ENCODE peak calls at places on chromosomes 16 and 17, in nine cellular contexts. S is aorta; I is mesendoderm; A is breast epithelium; E is OCI-LY7; O is PC-9; T is CD4-positive, alpha-beta T cell; X is SJCRH30; W is coronary artery. V is an unnamed sample.
A peak's percentile ranks its signal among the peaks of the same experiment; 100 is the strongest.

GRCh38 chr17:9432121-9432866 is 143.3 kb downstream of the STX8 start:
- DNase-seq in O (no peak), A (no peak), E (no peak), S (no peak), W (no peak), T (no peak), I (no peak), X (no peak), V (no peak)

GRCh38 chr16:87860553-87861299 is 8.6 kb downstream of the SLC7A5 start:
- DNase-seq in E (no peak), X (peak; percentile 93), T (no peak), O (peak; percentile 80), S (no peak), W (no peak), A (no peak), I (no peak), V (no peak)

GRCh38 chr17:77436058-77436442 is 295.3 kb downstream of the SEC14L1 start:
- DNase-seq in A (no peak), I (peak; percentile 91), S (no peak), E (no peak), T (no peak), W (no peak), O (no peak), X (peak; percentile 98), V (no peak)

GRCh38 chr17:48530887-48531272 is at the start of gene HOXB1:
- DNase-seq in T (no peak), W (no peak), S (no peak), I (no peak), E (no peak), X (no peak), A (no peak), O (no peak), V (no peak)

GRCh38 chr17:79931517-79932309 is 92.5 kb upstream of the CBX4 start:
- DNase-seq in T (no peak), S (no peak), W (no peak), X (no peak), I (no peak), E (no peak), A (no peak), O (no peak), V (no peak)

GRCh38 chr16:86557587-86557986 is 2.6 kb upstream of the MTHFSD start:
- DNase-seq in X (no peak), E (no peak), S (no peak), W (no peak), I (no peak), T (no peak), A (no peak), O (no peak), V (no peak)

GRCh38 chr17:72461757-72462156 is 340.9 kb downstream of the SOX9 start:
- DNase-seq in A (no peak), O (no peak), E (no peak), W (no peak), X (no peak), I (no peak), T (no peak), S (no peak), V (no peak)

GRCh38 chr17:57745242-57745641 is at the start of gene CCDC182:
- DNase-seq in E (no peak), A (no peak), S (no peak), W (no peak), O (no peak), T (no peak), I (no peak), X (no peak), V (no peak)

GRCh38 chr17:8436169-8436932 is 667 bp downstream of the NDEL1 start:
- DNase-seq in A (peak; percentile 64), I (peak; percentile 91), X (peak; percentile 51), T (peak; percentile 50), W (peak; percentile 89), O (peak; percentile 70), S (peak; percentile 83), E (peak; percentile 65), V (peak; percentile 65)

GRCh38 chr17:57084802-57085447 is at the start of gene AKAP1:
- DNase-seq in I (peak; percentile 97), O (peak; percentile 97), T (peak; percentile 93), E (peak; percentile 98), W (peak; percentile 97), S (peak; percentile 98), A (peak; percentile 96), X (peak; percentile 93), V (peak; percentile 88)

GRCh38 chr17:45675012-45675411 is 109.1 kb upstream of the CRHR1 start:
- DNase-seq in S (no peak), I (no peak), E (no peak), T (no peak), W (no peak), O (no peak), X (no peak), A (no peak), V (no peak)

GRCh38 chr16:84138500-84138823 is 6.5 kb downstream of the HSDL1 start:
- DNase-seq in E (no peak), I (no peak), A (no peak), S (no peak), X (no peak), O (no peak), T (no peak), W (no peak), V (no peak)

GRCh38 chr16:58264961-58265479 is 29.8 kb downstream of the PRSS54 start:
- DNase-seq in I (peak; percentile 47), S (no peak), E (no peak), T (no peak), X (peak; percentile 24), W (no peak), A (no peak), O (peak; percentile 51), V (no peak)

GRCh38 chr17:58232707-58233156 is 5.7 kb upstream of the LPO start:
- DNase-seq in I (peak; percentile 90), A (no peak), S (no peak), X (no peak), T (no peak), E (no peak), O (no peak), W (peak; percentile 64), V (no peak)

GRCh38 chr17:42586514-42587230 is 9.1 kb upstream of the PSMC3IP start:
- DNase-seq in E (peak; percentile 67), O (no peak), T (no peak), I (no peak), A (peak; percentile 37), W (no peak), S (no peak), X (no peak), V (no peak)
- H3K27ac ChIP-seq in E (peak overlapping the region; percentile 89), O (no peak overlapping the region), T (no peak overlapping the region), I (no peak overlapping the region), A (peak overlapping the region; percentile 2), W (no peak overlapping the region), S (no peak overlapping the region), X (no peak overlapping the region), V (no peak overlapping the region)

GRCh38 chr17:64500487-64500859 is 3.6 kb upstream of the POLG2 start:
- DNase-seq in E (no peak), A (no peak), W (no peak), I (no peak), O (no peak), S (no peak), X (no peak), T (no peak), V (no peak)

GRCh38 chr17:64500923-64501765 is 4.3 kb upstream of the POLG2 start:
- DNase-seq in S (no peak), T (no peak), E (no peak), A (no peak), W (no peak), O (no peak), I (no peak), X (no peak), V (no peak)

GRCh38 chr17:64502021-64502420 is 4.1 kb downstream of the DDX5 start:
- DNase-seq in T (no peak), E (no peak), O (no peak), X (no peak), I (no peak), W (no peak), S (no peak), A (no peak), V (no peak)

GRCh38 chr17:64498308-64499203 is 1.7 kb upstream of the POLG2 start:
- DNase-seq in I (no peak), S (no peak), O (no peak), E (no peak), X (peak; percentile 19), W (no peak), T (no peak), A (no peak), V (no peak)

GRCh38 chr17:64499805-64500486 is 3.1 kb upstream of the POLG2 start:
- DNase-seq in W (no peak), A (no peak), I (no peak), X (no peak), S (no peak), O (no peak), E (peak; percentile 31), T (no peak), V (no peak)
- H3K27ac ChIP-seq in W (no peak overlapping the region), A (no peak overlapping the region), I (no peak overlapping the region), X (no peak overlapping the region), S (no peak overlapping the region), O (peak overlapping the region; percentile 90), E (peak overlapping the region; percentile 26), T (no peak overlapping the region), V (no peak overlapping the region)

DNA sequence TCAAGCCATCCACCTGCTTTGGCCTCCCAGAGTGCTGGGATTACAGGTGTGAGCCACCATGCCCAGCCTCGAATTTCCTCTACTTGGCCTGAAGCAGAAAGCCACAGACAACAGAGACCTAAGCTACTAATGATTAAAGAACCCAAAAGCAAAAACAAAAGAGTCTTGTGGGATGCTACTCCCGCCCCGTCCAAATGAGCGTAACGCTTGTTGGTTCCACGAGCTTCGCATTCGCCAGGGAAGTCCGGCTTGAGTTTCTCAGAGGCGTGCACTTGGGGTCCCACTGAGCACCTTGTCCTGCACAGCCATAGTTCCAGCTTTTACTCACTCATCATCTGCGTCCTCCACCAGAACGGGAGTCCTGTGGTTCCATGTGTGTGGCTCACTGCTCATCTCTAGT is 16.0 kb downstream of the CEP295NL start:
- DNase-seq in S (no peak), E (no peak), T (no peak), W (no peak), X (no peak), I (no peak), A (no peak), O (no peak), V (no peak)
- H3K27ac ChIP-seq in S (no peak overlapping the region), E (no peak overlapping the region), T (no peak overlapping the region), W (no peak overlapping the region), X (no peak overlapping the region), I (no peak overlapping the region), A (no peak overlapping the region), O (no peak overlapping the region), V (peak overlapping the region; percentile 99)

DNA sequence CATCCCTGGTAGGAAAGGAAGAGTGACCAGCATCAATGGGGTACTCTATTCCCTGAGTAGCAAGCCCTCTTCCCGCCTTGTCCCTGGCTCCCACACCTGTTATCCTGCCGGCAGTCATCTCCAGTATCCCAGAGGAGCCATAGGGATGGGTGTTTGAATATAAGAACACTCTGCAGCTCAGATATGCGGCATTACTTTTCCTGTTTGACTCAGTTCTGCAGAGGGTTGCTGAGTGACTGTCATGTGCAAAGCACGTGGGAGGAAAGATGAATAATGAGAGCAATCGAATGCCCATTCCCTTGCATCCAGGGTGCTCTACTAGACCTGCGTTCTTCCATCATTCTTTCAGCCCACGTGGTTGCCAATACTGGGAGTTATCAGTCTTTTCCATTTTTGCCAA is 115.1 kb downstream of the PRKCB start:
- DNase-seq in O (no peak), A (no peak), I (no peak), W (peak; percentile 12), X (no peak), T (no peak), E (no peak), S (no peak), V (no peak)
- H3K27ac ChIP-seq in O (no peak overlapping the region), A (no peak overlapping the region), I (no peak overlapping the region), W (no peak overlapping the region), X (no peak overlapping the region), T (peak overlapping the region; percentile 79), E (no peak overlapping the region), S (no peak overlapping the region), V (no peak overlapping the region)

V was measured in substantia nigra.